ENCODE peak calls at places on chromosomes 3 and 15, in six cellular contexts. One of them, this sample, is unnamed.

GRCh38 chr3:117433439-117433838 is 723.9 kb downstream of the TUSC7 start:
- DNase-seq in stomach: no peak
- DNase-seq in A673: no peak
- DNase-seq in heart left ventricle: no peak
- DNase-seq in colonic mucosa: no peak
- DNase-seq in heart right ventricle: no peak
- DNase-seq in this sample: no peak

GRCh38 chr3:30112904-30113484 is 493.4 kb upstream of the TGFBR2 start:
- DNase-seq in stomach: no peak
- DNase-seq in A673: peak; percentile 79
- DNase-seq in heart left ventricle: no peak
- DNase-seq in colonic mucosa: no peak
- DNase-seq in heart right ventricle: no peak
- DNase-seq in this sample: no peak

GRCh38 chr3:128503164-128503651 is 10.2 kb upstream of the GATA2 start:
- DNase-seq in stomach: no peak
- DNase-seq in A673: peak; percentile 21
- DNase-seq in heart left ventricle: no peak
- DNase-seq in colonic mucosa: no peak
- DNase-seq in heart right ventricle: no peak
- DNase-seq in this sample: no peak

GRCh38 chr3:127214990-127215389 is 22.1 kb downstream of the PRR23E start:
- DNase-seq in stomach: no peak
- DNase-seq in A673: peak; percentile 79
- DNase-seq in heart left ventricle: no peak
- DNase-seq in colonic mucosa: no peak
- DNase-seq in heart right ventricle: no peak
- DNase-seq in this sample: no peak

GRCh38 chr3:6844723-6845122 is 16.2 kb upstream of the GRM7 start:
- DNase-seq in stomach: no peak
- DNase-seq in A673: no peak
- DNase-seq in heart left ventricle: no peak
- DNase-seq in colonic mucosa: no peak
- DNase-seq in heart right ventricle: no peak
- DNase-seq in this sample: no peak

GRCh38 chr15:45458746-45459403 is 63.7 kb downstream of the SLC30A4 start:
- DNase-seq in stomach: peak; percentile 84
- DNase-seq in A673: peak; percentile 72
- DNase-seq in heart left ventricle: peak; percentile 44
- DNase-seq in colonic mucosa: peak; percentile 90
- DNase-seq in heart right ventricle: peak; percentile 74
- DNase-seq in this sample: peak; percentile 44

GRCh38 chr3:72582211-72582878 is 265.9 kb downstream of the SHQ1 start:
- DNase-seq in stomach: no peak
- DNase-seq in A673: no peak
- DNase-seq in heart left ventricle: no peak
- DNase-seq in colonic mucosa: no peak
- DNase-seq in heart right ventricle: no peak
- DNase-seq in this sample: peak; percentile 77

GRCh38 chr3:173932624-173933023 is 535.1 kb downstream of the NLGN1 start:
- DNase-seq in stomach: no peak
- DNase-seq in A673: peak; percentile 79
- DNase-seq in heart left ventricle: no peak
- DNase-seq in colonic mucosa: no peak
- DNase-seq in heart right ventricle: no peak
- DNase-seq in this sample: peak; percentile 17

GRCh38 chr15:95558131-95558530 is 772.4 kb upstream of the NR2F2 start:
- DNase-seq in stomach: no peak
- DNase-seq in A673: no peak
- DNase-seq in heart left ventricle: no peak
- DNase-seq in colonic mucosa: no peak
- DNase-seq in heart right ventricle: no peak
- DNase-seq in this sample: no peak

GRCh38 chr15:53581513-53581912 is 177.9 kb downstream of the WDR72 start:
- DNase-seq in stomach: no peak
- DNase-seq in A673: no peak
- DNase-seq in heart left ventricle: no peak
- DNase-seq in colonic mucosa: no peak
- DNase-seq in heart right ventricle: no peak
- DNase-seq in this sample: no peak

GRCh38 chr15:40695469-40695910 is 516 bp downstream of the RAD51 start:
- DNase-seq in stomach: no peak
- DNase-seq in A673: peak; percentile 33
- DNase-seq in heart left ventricle: no peak
- DNase-seq in colonic mucosa: peak; percentile 40
- DNase-seq in heart right ventricle: no peak
- DNase-seq in this sample: no peak

GRCh38 chr3:81419196-81419595 is 342.2 kb downstream of the GBE1 start:
- DNase-seq in stomach: no peak
- DNase-seq in A673: peak; percentile 5
- DNase-seq in heart left ventricle: no peak
- DNase-seq in colonic mucosa: no peak
- DNase-seq in heart right ventricle: no peak
- DNase-seq in this sample: no peak

GRCh38 chr15:62566248-62566647 is 401.2 kb upstream of the C2CD4B start:
- DNase-seq in stomach: no peak
- DNase-seq in A673: peak; percentile 40
- DNase-seq in heart left ventricle: no peak
- DNase-seq in colonic mucosa: no peak
- DNase-seq in heart right ventricle: no peak
- DNase-seq in this sample: no peak

GRCh38 chr15:52289629-52290081 is 5.9 kb downstream of the MYO5C start:
- DNase-seq in stomach: peak; percentile 66
- DNase-seq in A673: no peak
- DNase-seq in heart left ventricle: no peak
- DNase-seq in colonic mucosa: peak; percentile 91
- DNase-seq in heart right ventricle: no peak
- DNase-seq in this sample: no peak

GRCh38 chr15:29102911-29103824 is 166.5 kb downstream of the NSMCE3 start:
- DNase-seq in stomach: no peak
- DNase-seq in A673: no peak
- DNase-seq in heart left ventricle: peak; percentile 65
- DNase-seq in colonic mucosa: no peak
- DNase-seq in heart right ventricle: peak; percentile 22
- DNase-seq in this sample: no peak

GRCh38 chr3:63855333-63855940 is 8.2 kb downstream of the THOC7 start:
- DNase-seq in stomach: no peak
- DNase-seq in A673: no peak
- DNase-seq in heart left ventricle: no peak
- DNase-seq in colonic mucosa: no peak
- DNase-seq in heart right ventricle: no peak
- DNase-seq in this sample: no peak

GRCh38 chr3:119669906-119670570 is 7.2 kb downstream of the COX17 start:
- DNase-seq in stomach: no peak
- DNase-seq in A673: peak; percentile 57
- DNase-seq in heart left ventricle: peak; percentile 29
- DNase-seq in colonic mucosa: no peak
- DNase-seq in heart right ventricle: no peak
- DNase-seq in this sample: no peak

GRCh38 chr3:53809267-53809666 is 37.0 kb downstream of the CHDH start:
- DNase-seq in stomach: no peak
- DNase-seq in A673: no peak
- DNase-seq in heart left ventricle: no peak
- DNase-seq in colonic mucosa: no peak
- DNase-seq in heart right ventricle: no peak
- DNase-seq in this sample: no peak

GRCh38 chr15:49506341-49506740 is 83.3 kb downstream of the FGF7 start:
- DNase-seq in stomach: no peak
- DNase-seq in A673: no peak
- DNase-seq in heart left ventricle: no peak
- DNase-seq in colonic mucosa: no peak
- DNase-seq in heart right ventricle: no peak
- DNase-seq in this sample: peak; percentile 53

GRCh38 chr3:127304121-127304744 is 16.4 kb upstream of the PRR20G start:
- DNase-seq in stomach: peak; percentile 97
- DNase-seq in A673: peak; percentile 10
- DNase-seq in heart left ventricle: no peak
- DNase-seq in colonic mucosa: peak; percentile 94
- DNase-seq in heart right ventricle: no peak
- DNase-seq in this sample: no peak

GRCh38 chr3:27423463-27423862 is 54.3 kb upstream of the NEK10 start:
- DNase-seq in stomach: no peak
- DNase-seq in A673: no peak
- DNase-seq in heart left ventricle: no peak
- DNase-seq in colonic mucosa: no peak
- DNase-seq in heart right ventricle: no peak
- DNase-seq in this sample: no peak

GRCh38 chr15:67670647-67671305 is 128.3 kb downstream of the MAP2K5 start:
- DNase-seq in stomach: no peak
- DNase-seq in A673: no peak
- DNase-seq in heart left ventricle: no peak
- DNase-seq in colonic mucosa: no peak
- DNase-seq in heart right ventricle: no peak
- DNase-seq in this sample: no peak

GRCh38 chr3:15903164-15903563 is 105.4 kb upstream of the ANKRD28 start:
- DNase-seq in stomach: peak; percentile 51
- DNase-seq in A673: no peak
- DNase-seq in heart left ventricle: peak; percentile 85
- DNase-seq in colonic mucosa: no peak
- DNase-seq in heart right ventricle: peak; percentile 54
- DNase-seq in this sample: no peak

GRCh38 chr3:186220886-186221285 is 112.0 kb upstream of the ETV5 start:
- DNase-seq in stomach: no peak
- DNase-seq in A673: no peak
- DNase-seq in heart left ventricle: no peak
- DNase-seq in colonic mucosa: no peak
- DNase-seq in heart right ventricle: no peak
- DNase-seq in this sample: peak; percentile 29

GRCh38 chr3:159191454-159191853 is 389.6 kb downstream of the MFSD1 start:
- DNase-seq in stomach: no peak
- DNase-seq in A673: no peak
- DNase-seq in heart left ventricle: no peak
- DNase-seq in colonic mucosa: no peak
- DNase-seq in heart right ventricle: no peak
- DNase-seq in this sample: no peak

DNA sequence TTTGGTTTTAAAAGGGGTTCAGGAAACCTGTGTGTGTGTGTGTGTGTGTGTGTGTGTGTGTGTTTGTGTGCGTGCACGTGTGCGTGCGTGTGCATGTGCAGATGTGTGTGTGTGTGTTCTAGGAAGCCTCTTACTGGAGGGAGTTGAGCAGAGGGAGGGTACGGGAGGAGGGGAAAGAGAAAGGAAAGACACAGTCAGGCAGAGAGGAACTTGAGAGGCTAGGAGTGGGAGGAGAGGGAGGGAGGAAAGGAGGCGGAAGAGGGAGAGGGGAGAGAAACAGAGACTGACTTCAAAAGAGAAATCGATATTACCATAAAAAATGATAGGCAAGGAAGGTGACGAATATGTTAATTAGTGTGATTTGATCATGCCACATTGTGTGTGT is 34.1 kb downstream of the ATP2B2 start:
- DNase-seq in stomach: no peak
- DNase-seq in A673: no peak
- DNase-seq in heart left ventricle: no peak
- DNase-seq in colonic mucosa: no peak
- DNase-seq in heart right ventricle: no peak
- DNase-seq in this sample: no peak
- H3K4me3 ChIP-seq in stomach: no peak overlapping the region
- H3K4me3 ChIP-seq in A673: no peak overlapping the region
- H3K4me3 ChIP-seq in heart left ventricle: no peak overlapping the region
- H3K4me3 ChIP-seq in colonic mucosa: no peak overlapping the region
- H3K4me3 ChIP-seq in heart right ventricle: no peak overlapping the region
- H3K4me3 ChIP-seq in this sample: no peak overlapping the region

DNA sequence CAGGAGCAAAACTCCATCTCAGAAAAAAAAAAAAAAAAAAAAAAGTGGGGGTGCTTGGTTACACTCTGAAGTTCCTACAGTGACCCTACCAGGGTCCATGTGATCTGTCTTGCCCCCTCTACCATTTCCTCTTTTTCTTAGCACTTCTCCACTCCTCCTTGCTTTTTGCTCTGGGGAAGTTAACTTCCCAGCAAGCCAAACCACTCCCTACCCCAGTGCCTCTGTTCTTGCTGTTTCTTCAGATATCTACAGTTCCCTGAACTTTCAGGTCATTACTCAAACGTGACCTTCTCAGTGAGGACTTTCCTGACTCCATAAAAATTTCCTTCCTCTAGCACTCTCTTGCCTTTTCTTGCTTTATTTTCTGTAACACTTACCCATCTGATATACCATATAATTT is 61.1 kb upstream of the GCNT3 start:
- DNase-seq in stomach: no peak
- DNase-seq in A673: no peak
- DNase-seq in heart left ventricle: no peak
- DNase-seq in colonic mucosa: no peak
- DNase-seq in heart right ventricle: no peak
- DNase-seq in this sample: no peak
- H3K27ac ChIP-seq in stomach: no peak overlapping the region
- H3K27ac ChIP-seq in A673: no peak overlapping the region
- H3K27ac ChIP-seq in heart left ventricle: no peak overlapping the region
- H3K27ac ChIP-seq in colonic mucosa: peak overlapping the region; percentile 78
- H3K27ac ChIP-seq in heart right ventricle: no peak overlapping the region
- H3K27ac ChIP-seq in this sample: no peak overlapping the region

DNA sequence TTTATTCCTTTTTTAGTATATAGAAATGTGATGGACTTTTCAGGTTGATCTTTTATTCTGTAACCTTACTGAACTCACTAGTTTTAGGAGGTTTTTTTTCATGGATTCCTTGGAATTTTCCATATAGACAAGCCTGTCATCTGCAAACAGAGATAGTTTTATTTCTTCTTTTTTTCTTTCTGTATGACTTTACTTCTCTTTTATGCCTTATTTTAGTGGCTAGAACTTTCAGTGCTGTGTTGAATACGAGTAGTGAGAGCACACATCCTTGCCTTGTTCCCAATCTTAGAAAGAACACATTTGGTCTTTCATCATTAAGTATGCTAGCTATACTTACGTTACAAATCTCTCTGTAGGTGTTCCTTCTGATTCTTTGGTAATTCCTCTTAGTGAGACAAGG is 336.5 kb downstream of the PTPRG start:
- DNase-seq in stomach: no peak
- DNase-seq in A673: no peak
- DNase-seq in heart left ventricle: no peak
- DNase-seq in colonic mucosa: no peak
- DNase-seq in heart right ventricle: no peak
- DNase-seq in this sample: no peak
- H3K4me1 ChIP-seq in stomach: peaks cover 8% of the 10 kb centered on the region
- H3K4me1 ChIP-seq in A673: peaks cover 7% of the 10 kb centered on the region
- H3K4me1 ChIP-seq in heart left ventricle: peaks cover 33% of the 10 kb centered on the region
- H3K4me1 ChIP-seq in colonic mucosa: no peaks in the 10 kb centered on the region
- H3K4me1 ChIP-seq in heart right ventricle: peaks cover 21% of the 10 kb centered on the region
- H3K4me1 ChIP-seq in this sample: peaks cover 39% of the 10 kb centered on the region

DNA sequence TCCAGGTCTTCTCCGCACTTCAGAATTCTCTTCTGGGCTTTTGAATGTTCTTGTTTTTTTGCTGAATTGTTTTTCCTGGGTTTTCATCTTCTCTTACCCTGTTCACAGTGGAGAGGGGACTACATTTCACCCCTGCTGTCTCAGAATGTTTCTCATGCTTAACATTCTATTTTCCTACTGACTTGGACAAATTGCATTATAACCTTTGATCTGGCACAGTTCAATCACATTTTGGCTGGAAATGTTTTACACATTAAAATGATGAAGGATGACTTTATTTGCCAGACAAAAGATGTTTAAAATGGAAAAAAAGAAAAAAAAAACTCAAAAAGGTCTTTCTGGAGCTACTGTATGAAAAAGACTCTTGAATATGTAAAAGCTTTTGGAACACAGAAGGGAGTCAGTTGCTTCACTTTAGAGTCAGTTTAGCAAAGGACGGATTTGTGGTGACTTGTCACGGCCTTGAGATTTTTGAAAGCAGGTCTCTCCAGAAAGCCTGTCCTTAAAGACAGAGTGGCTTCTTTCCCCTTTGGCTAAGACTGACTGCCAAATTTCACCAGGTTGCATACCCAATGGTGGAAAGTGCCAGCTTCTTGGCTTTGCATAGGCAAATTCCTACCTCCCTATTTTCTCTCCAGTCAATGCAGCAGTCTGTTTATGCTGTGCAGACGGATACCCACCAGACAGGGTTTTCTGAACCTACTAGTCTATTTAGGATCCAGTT is 401.0 kb upstream of the TBL1XR1 start:
- DNase-seq in stomach: no peak
- DNase-seq in A673: peak; percentile 38
- DNase-seq in heart left ventricle: no peak
- DNase-seq in colonic mucosa: no peak
- DNase-seq in heart right ventricle: no peak
- DNase-seq in this sample: no peak
- H3K4me3 ChIP-seq in stomach: no peak overlapping the region
- H3K4me3 ChIP-seq in A673: no peak overlapping the region
- H3K4me3 ChIP-seq in heart left ventricle: no peak overlapping the region
- H3K4me3 ChIP-seq in colonic mucosa: no peak overlapping the region
- H3K4me3 ChIP-seq in heart right ventricle: no peak overlapping the region
- H3K4me3 ChIP-seq in this sample: no peak overlapping the region

This sample was measured in SJCRH30.